ENCODE peak calls at places on chromosomes 7 and 10, in eight cellular contexts. K, O, R, G, Y, H, M and U are unnamed samples.

GRCh38 chr10:42985436-42986316 is 91.2 kb upstream of the RET start:
- DNase-seq in Y (no peak), M (no peak), G (peak; percentile 2), H (peak; percentile 51), O (peak; percentile 21), R (no peak), K (no peak), U (no peak)

GRCh38 chr7:107071129-107071528 is 26.6 kb downstream of the PRKAR2B start:
- DNase-seq in O (no peak), R (no peak), H (no peak), M (no peak), G (no peak), K (no peak), Y (no peak), U (no peak)

GRCh38 chr7:41696323-41696916 is 6.5 kb downstream of the INHBA start:
- DNase-seq in K (peak; percentile 92), R (peak; percentile 79), H (peak; percentile 78), G (peak; percentile 78), Y (peak; percentile 79), M (peak; percentile 85), O (peak; percentile 66), U (peak; percentile 92)

GRCh38 chr10:52644678-52645434 is 127.7 kb downstream of the MBL2 start:
- DNase-seq in H (no peak), R (peak; percentile 25), K (peak; percentile 76), M (no peak), G (peak; percentile 47), O (peak; percentile 40), Y (peak; percentile 24), U (peak; percentile 37)

GRCh38 chr10:100878291-100878910 is 34.4 kb upstream of the SLF2 start:
- DNase-seq in R (peak; percentile 80), O (no peak), Y (peak; percentile 35), G (peak; percentile 48), H (no peak), K (peak; percentile 90), M (no peak), U (peak; percentile 75)

GRCh38 chr10:16116404-16117304 is 256.3 kb upstream of the MINDY3 start:
- DNase-seq in O (no peak), R (peak; percentile 30), M (no peak), Y (peak; percentile 6), G (peak; percentile 24), H (no peak), K (peak; percentile 59), U (peak; percentile 33)

GRCh38 chr10:19803676-19804075 is 12.6 kb upstream of the PLXDC2 start:
- DNase-seq in K (no peak), O (no peak), H (no peak), M (no peak), R (no peak), Y (no peak), G (no peak), U (no peak)

GRCh38 chr10:130218181-130218641 is 82.0 kb downstream of the GLRX3 start:
- DNase-seq in H (no peak), G (no peak), K (peak; percentile 39), O (no peak), R (no peak), Y (no peak), M (no peak), U (no peak)

GRCh38 chr7:155881471-155882350 is 69.4 kb upstream of the SHH start:
- DNase-seq in G (no peak), Y (no peak), M (no peak), H (no peak), O (peak; percentile 22), K (peak; percentile 41), R (no peak), U (no peak)

GRCh38 chr7:50727072-50727471 is 55.6 kb downstream of the GRB10 start:
- DNase-seq in R (no peak), K (peak; percentile 69), Y (no peak), M (no peak), H (no peak), O (no peak), G (no peak), U (peak; percentile 12)

GRCh38 chr7:74475243-74475986 is 21.7 kb downstream of the GTF2IRD1 start:
- DNase-seq in K (no peak), O (peak; percentile 63), H (no peak), G (peak; percentile 54), Y (no peak), R (peak; percentile 30), M (no peak), U (no peak)

GRCh38 chr10:95183132-95183450 is 10.9 kb upstream of the ACSM6 start:
- DNase-seq in R (no peak), O (no peak), H (no peak), Y (no peak), K (no peak), M (no peak), G (no peak), U (peak; percentile 16)

GRCh38 chr7:33186187-33186586 is 56.8 kb downstream of the BBS9 start:
- DNase-seq in H (no peak), G (no peak), M (no peak), R (no peak), K (peak; percentile 55), O (no peak), Y (no peak), U (peak; percentile 40)

GRCh38 chr7:18570441-18570840 is 74.9 kb downstream of the HDAC9 start:
- DNase-seq in M (no peak), R (no peak), Y (no peak), O (no peak), H (no peak), G (peak; percentile 12), K (no peak), U (no peak)

GRCh38 chr10:111093741-111094380 is 17.0 kb downstream of the ADRA2A start:
- DNase-seq in K (no peak), M (no peak), O (no peak), R (no peak), H (no peak), G (no peak), Y (no peak), U (peak; percentile 85)

GRCh38 chr7:128940494-128941322 is 3.0 kb downstream of the IRF5 start:
- DNase-seq in M (peak; percentile 88), O (peak; percentile 63), Y (peak; percentile 45), R (peak; percentile 39), H (peak; percentile 85), G (no peak), K (no peak), U (no peak)

GRCh38 chr7:87316846-87317545 is 28.5 kb upstream of the CROT start:
- DNase-seq in O (no peak), M (no peak), K (no peak), Y (no peak), H (no peak), R (no peak), G (no peak), U (peak; percentile 91)

GRCh38 chr7:8295638-8296361 is 33.8 kb upstream of the ICA1 start:
- DNase-seq in O (peak; percentile 30), G (peak; percentile 54), M (no peak), R (peak; percentile 71), H (no peak), K (peak; percentile 62), Y (peak; percentile 53), U (peak; percentile 83)

GRCh38 chr10:94608530-94608929 is 62.9 kb downstream of the HELLS start:
- DNase-seq in R (no peak), K (no peak), O (no peak), H (no peak), G (no peak), Y (no peak), M (no peak), U (no peak)

GRCh38 chr7:128833148-128833938 is 3.1 kb downstream of the FLNC start:
- DNase-seq in K (peak; percentile 79), O (no peak), G (no peak), H (peak; percentile 72), M (no peak), Y (peak; percentile 82), R (peak; percentile 60), U (peak; percentile 92)

GRCh38 chr7:55026867-55027490 is 8.2 kb downstream of the EGFR start:
- DNase-seq in M (no peak), O (no peak), H (no peak), R (no peak), Y (no peak), G (no peak), K (no peak), U (peak; percentile 50)

GRCh38 chr7:140541513-140542192 is 62.3 kb upstream of the MKRN1 start:
- DNase-seq in O (peak; percentile 37), Y (peak; percentile 38), M (no peak), K (peak; percentile 90), G (peak; percentile 37), H (peak; percentile 72), R (peak; percentile 61), U (peak; percentile 95)
- H3K4me3 ChIP-seq in O (no peak overlapping the region), Y (peak overlapping the region; percentile 3), M (peak overlapping the region; percentile 23), K (peak overlapping the region; percentile 43), G (no peak overlapping the region), H (peak overlapping the region; percentile 0), R (peak overlapping the region; percentile 19), U (peak overlapping the region; percentile 37)

DNA sequence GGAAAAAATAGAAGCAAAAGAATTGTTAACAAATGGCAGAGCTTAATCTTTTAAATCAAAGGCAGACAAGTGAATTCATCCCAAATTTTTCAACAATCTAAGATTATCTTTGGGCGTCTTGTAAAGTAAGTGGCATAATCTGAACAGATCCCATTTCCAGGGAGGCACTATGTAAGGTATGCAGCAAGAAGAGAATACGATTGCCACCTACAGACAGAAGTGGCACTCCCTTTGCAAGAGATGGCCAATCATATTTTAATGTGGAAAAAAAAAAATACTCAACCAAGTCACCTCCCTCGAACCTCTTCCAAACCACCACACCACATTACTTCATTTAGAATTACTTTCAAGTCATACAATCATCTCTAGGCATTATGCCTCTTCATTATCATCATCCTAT is 4.0 kb downstream of the GFRA1 start:
- DNase-seq in R (peak; percentile 22), G (no peak), M (no peak), K (no peak), Y (no peak), H (no peak), O (no peak), U (no peak)
- TF ChIP-seq CTCF in R (no peak), G (no peak), M (no peak), K (no peak), Y (no peak), H (no peak), O (no peak), U (no peak)

GRCh38 chr7:149741629-149742028 is 31.8 kb downstream of the ZNF467 start:
- DNase-seq in H (no peak), G (peak; percentile 68), K (no peak), M (no peak), Y (no peak), R (peak; percentile 67), O (no peak), U (no peak)
- H3K4me3 ChIP-seq in H (peak overlapping the region; percentile 52), G (no peak overlapping the region), K (no peak overlapping the region), M (no peak overlapping the region), Y (peak overlapping the region; percentile 50), R (peak overlapping the region; percentile 45), O (peak overlapping the region; percentile 41), U (no peak overlapping the region)

GRCh38 chr10:59838390-59838789 is 68.0 kb downstream of the CCDC6 start:
- DNase-seq in R (no peak), K (no peak), M (no peak), G (no peak), O (no peak), H (no peak), Y (no peak), U (no peak)

GRCh38 chr10:59830601-59831259 is 75.6 kb downstream of the CCDC6 start:
- DNase-seq in G (peak; percentile 59), H (no peak), R (peak; percentile 59), Y (peak; percentile 44), O (peak; percentile 48), K (peak; percentile 89), M (no peak), U (peak; percentile 70)

GRCh38 chr10:59829601-59830000 is 76.3 kb upstream of the MRLN start:
- DNase-seq in H (no peak), O (no peak), G (no peak), K (no peak), R (no peak), Y (no peak), M (no peak), U (no peak)

GRCh38 chr10:59831658-59832503 is 74.5 kb downstream of the CCDC6 start:
- DNase-seq in O (no peak), H (no peak), M (no peak), G (no peak), Y (no peak), R (no peak), K (no peak), U (no peak)

GRCh38 chr10:59833810-59834209 is 72.5 kb downstream of the CCDC6 start:
- DNase-seq in M (no peak), R (no peak), K (no peak), Y (no peak), H (no peak), O (no peak), G (no peak), U (no peak)
- TF ChIP-seq CTCF in M (no peak), R (no peak), K (no peak), Y (no peak), H (no peak), O (no peak), G (no peak), U (no peak)